ENCODE peak calls at places on chromosomes 5 and 9, in ten cellular contexts. T, Z, I, M, B, Y, H, W, F and D are unnamed samples.

GRCh38 chr9:129278391-129279237 is 100.6 kb upstream of the IER5L start:
- DNase-seq in H (no peak), B (no peak), Z (peak), F (peak), M (no peak), Y (peak), W (peak), T (peak), I (no peak), D (peak)

GRCh38 chr9:130051855-130052254 is 1.9 kb upstream of the GPR107 start:
- DNase-seq in M (no peak), Y (no peak), Z (no peak), I (no peak), B (no peak), F (no peak), T (no peak), H (no peak), W (no peak), D (peak)

GRCh38 chr5:177997319-177997670 is 1.3 kb upstream of the PROP1 start:
- DNase-seq in B (no peak), F (no peak), Y (no peak), Z (no peak), W (no peak), I (no peak), T (no peak), M (no peak), H (no peak), D (peak)

GRCh38 chr5:64594025-64594424 is 88.2 kb downstream of the RGS7BP start:
- DNase-seq in M (no peak), W (no peak), B (no peak), F (no peak), Y (no peak), T (no peak), H (no peak), Z (no peak), I (no peak), D (no peak)

GRCh38 chr5:7393921-7394799 is 1.8 kb upstream of the ADCY2 start:
- DNase-seq in H (no peak), B (no peak), Y (no peak), T (no peak), W (no peak), Z (no peak), F (no peak), M (no peak), I (no peak), D (no peak)

GRCh38 chr9:13817754-13818278 is 496.1 kb downstream of the NFIB start:
- DNase-seq in Y (no peak), M (no peak), T (no peak), H (no peak), B (no peak), F (peak), W (no peak), Z (no peak), I (no peak), D (no peak)

GRCh38 chr9:135375001-135375400 is 104.6 kb upstream of the PPP1R26 start:
- DNase-seq in M (no peak), W (no peak), Z (no peak), B (no peak), I (no peak), F (no peak), H (no peak), Y (no peak), T (no peak), D (no peak)

GRCh38 chr5:135382131-135382530 is 16.9 kb downstream of the MACROH2A1 start:
- DNase-seq in Y (no peak), W (no peak), F (no peak), H (no peak), Z (no peak), B (no peak), M (no peak), I (no peak), T (no peak), D (no peak)

DNA sequence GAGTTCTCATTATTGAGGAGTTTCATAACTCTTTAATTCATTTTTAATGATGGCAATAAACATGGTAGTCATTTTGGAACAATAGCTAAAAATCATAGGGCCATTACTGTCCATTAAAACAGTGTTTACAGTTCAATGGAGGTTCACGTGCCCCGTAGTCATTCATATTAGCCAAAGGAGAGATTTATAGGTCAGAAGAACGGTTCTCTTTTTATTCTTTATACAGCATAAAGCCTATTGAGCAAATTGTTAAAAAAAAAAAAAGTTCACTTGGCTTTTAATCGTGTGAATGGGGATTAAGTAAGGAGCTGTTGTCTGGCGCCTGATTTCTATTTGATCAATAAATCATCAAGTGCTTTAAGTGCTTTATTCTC is 69.1 kb upstream of the TBCA start:
- DNase-seq in Y (no peak), T (no peak), F (no peak), M (no peak), B (no peak), H (no peak), W (no peak), I (no peak), Z (no peak), D (no peak)
- H3K4me3 ChIP-seq in Y (peak), T (no peak), F (no peak), M (no peak), B (peak), H (no peak), W (no peak), I (no peak), Z (peak), D (no peak)

DNA sequence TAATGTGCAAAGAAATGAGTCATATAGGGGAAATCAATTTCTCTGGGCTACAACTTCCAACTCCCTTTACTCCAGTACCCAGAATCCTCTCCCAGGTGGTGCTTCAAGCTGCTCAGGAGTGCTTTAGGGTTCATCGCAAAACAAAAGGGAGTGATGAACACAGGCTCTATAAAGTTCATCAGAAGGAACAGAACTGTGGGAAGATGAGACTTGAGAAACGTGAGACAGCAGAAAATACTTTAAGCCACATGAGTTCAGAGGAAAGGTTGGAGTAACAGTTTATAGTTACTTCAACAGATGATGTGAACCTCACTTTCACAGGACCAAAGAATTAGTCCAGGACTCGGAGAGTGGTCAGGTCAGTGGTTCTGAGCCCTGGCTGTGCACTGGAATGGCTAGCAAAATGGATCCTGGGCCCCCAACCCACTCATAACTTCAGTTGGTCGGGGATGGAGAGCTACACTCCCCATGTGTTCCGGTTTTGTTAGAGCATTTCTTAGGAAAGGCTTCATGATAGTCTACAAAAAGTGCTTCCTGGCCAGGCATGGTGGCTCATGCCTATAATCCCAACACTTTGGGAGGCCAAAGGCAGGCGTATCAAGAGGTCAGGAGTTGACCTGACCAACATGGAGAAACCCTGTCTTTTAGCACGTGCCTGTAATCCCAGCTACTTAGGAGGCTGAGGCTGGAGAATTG is 4.3 kb downstream of the RPL12 start:
- DNase-seq in B (no peak), I (no peak), T (no peak), F (no peak), Z (no peak), W (no peak), M (no peak), Y (no peak), H (no peak), D (no peak)
- H3K27ac ChIP-seq in B (no peak), I (peak), T (no peak), F (no peak), Z (no peak), W (no peak), M (no peak), Y (no peak), H (no peak), D (no peak)

GRCh38 chr9:121584421-121584820 is 67.0 kb upstream of the DAB2IP start:
- DNase-seq in B (no peak), T (no peak), M (no peak), Z (no peak), H (no peak), I (no peak), Y (no peak), W (no peak), F (no peak), D (no peak)

GRCh38 chr9:121582641-121583040 is 68.8 kb upstream of the DAB2IP start:
- DNase-seq in M (no peak), Z (no peak), H (no peak), Y (no peak), T (no peak), F (no peak), B (no peak), I (no peak), W (no peak), D (no peak)

GRCh38 chr9:121577201-121577600 is 74.2 kb upstream of the DAB2IP start:
- DNase-seq in F (no peak), W (no peak), Y (no peak), M (no peak), T (no peak), Z (peak), I (no peak), B (peak), H (no peak), D (no peak)

GRCh38 chr9:121576281-121577075 is 75.0 kb upstream of the DAB2IP start:
- DNase-seq in M (no peak), T (no peak), I (no peak), H (no peak), F (no peak), W (no peak), B (no peak), Y (no peak), Z (no peak), D (no peak)

GRCh38 chr9:121581775-121582600 is 69.4 kb upstream of the DAB2IP start:
- DNase-seq in Z (peak), I (no peak), W (no peak), T (no peak), B (peak), F (no peak), H (no peak), M (no peak), Y (no peak), D (no peak)
- H3K4me3 ChIP-seq in Z (no peak), I (no peak), W (no peak), T (no peak), B (no peak), F (no peak), H (no peak), M (no peak), Y (no peak), D (no peak)

DNA sequence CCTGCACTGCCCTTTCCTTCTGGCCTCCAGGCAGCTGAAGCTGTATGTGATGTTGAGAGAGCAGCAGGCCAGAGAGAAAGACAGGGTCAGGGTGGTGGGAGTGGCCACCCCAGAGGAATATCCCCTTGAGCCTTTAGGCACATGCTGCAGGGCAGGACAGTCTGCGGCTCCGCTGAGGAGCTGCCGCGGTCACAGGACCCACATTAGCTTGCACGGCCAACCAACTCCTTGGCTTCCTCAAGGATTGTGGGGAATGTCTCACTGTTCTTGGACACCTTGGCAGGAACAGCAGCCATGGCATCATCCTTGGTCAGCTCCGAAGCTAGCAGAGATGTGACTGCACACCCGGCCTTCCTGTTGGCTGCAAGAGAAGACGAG is 27.8 kb downstream of the PCDHGC5 start:
- DNase-seq in Z (no peak), W (no peak), I (no peak), B (peak), H (no peak), F (no peak), T (no peak), Y (no peak), M (no peak), D (no peak)
- H3K27ac ChIP-seq in Z (peak), W (no peak), I (peak), B (peak), H (no peak), F (peak), T (no peak), Y (peak), M (no peak), D (no peak)

GRCh38 chr5:55624841-55625602 is 87.1 kb downstream of the SLC38A9 start:
- DNase-seq in T (no peak), W (no peak), Z (no peak), Y (no peak), H (no peak), F (no peak), I (no peak), M (no peak), B (no peak), D (no peak)
- H3K4me3 ChIP-seq in T (no peak), W (no peak), Z (no peak), Y (no peak), H (no peak), F (no peak), I (no peak), M (no peak), B (no peak), D (no peak)

GRCh38 chr5:1119312-1119831 is 7.5 kb upstream of the SLC12A7 start:
- DNase-seq in M (no peak), F (no peak), W (peak), I (no peak), Z (no peak), T (no peak), B (no peak), Y (no peak), H (no peak), D (no peak)

GRCh38 chr5:1118738-1119137 is 6.9 kb upstream of the SLC12A7 start:
- DNase-seq in M (no peak), F (peak), W (peak), Z (no peak), I (no peak), Y (no peak), B (no peak), T (no peak), H (no peak), D (no peak)

GRCh38 chr5:1116109-1116735 is 4.4 kb upstream of the SLC12A7 start:
- DNase-seq in Z (no peak), I (no peak), W (no peak), B (no peak), Y (no peak), M (no peak), H (no peak), F (no peak), T (no peak), D (no peak)

GRCh38 chr5:1116977-1117376 is 5.1 kb upstream of the SLC12A7 start:
- DNase-seq in T (no peak), F (no peak), H (no peak), B (no peak), Z (no peak), I (no peak), Y (no peak), W (no peak), M (no peak), D (no peak)

DNA sequence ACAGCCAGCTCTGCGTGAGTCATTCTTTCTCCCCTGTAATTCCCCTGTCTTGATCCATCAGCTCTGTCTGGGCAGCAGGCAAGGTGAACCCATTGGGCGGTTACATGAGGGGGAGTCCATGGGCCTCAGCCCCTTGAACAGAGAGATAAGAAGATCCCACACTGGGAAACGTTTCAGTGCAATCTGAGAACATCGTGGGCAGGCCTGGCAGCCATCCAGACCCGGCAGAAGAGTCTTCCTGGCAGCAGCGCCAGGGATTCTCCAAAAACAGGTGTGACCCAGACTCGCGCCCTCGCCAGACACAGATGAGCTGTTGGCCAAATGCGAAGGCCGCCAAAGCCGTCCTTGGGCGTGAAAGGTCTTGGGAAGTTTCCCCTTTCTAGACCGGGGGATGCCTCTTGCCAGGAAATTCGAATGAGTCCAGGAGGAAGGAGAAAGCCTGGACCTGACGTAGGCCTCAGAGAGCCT is 6.4 kb upstream of the SLC12A7 start:
- DNase-seq in H (no peak), Y (no peak), F (peak), Z (no peak), B (no peak), I (no peak), M (no peak), T (no peak), W (no peak), D (peak)
- H3K27ac ChIP-seq in H (no peak), Y (no peak), F (no peak), Z (peak), B (peak), I (no peak), M (no peak), T (no peak), W (peak), D (no peak)

GRCh38 chr9:132886358-132886725 is 7.6 kb downstream of the SPACA9 start:
- DNase-seq in I (no peak), F (no peak), T (no peak), Y (peak), M (no peak), Z (no peak), W (no peak), H (no peak), B (no peak), D (no peak)
- H3K4me3 ChIP-seq in I (no peak), F (no peak), T (no peak), Y (no peak), M (no peak), Z (no peak), W (no peak), H (no peak), B (no peak), D (no peak)

GRCh38 chr5:96141749-96142148 is 180.1 kb upstream of the ELL2 start:
- DNase-seq in B (no peak), W (no peak), I (no peak), H (no peak), M (no peak), Y (no peak), F (peak), T (no peak), Z (no peak), D (peak)
- H3K27ac ChIP-seq in B (no peak), W (peak), I (no peak), H (no peak), M (no peak), Y (no peak), F (no peak), T (no peak), Z (no peak), D (no peak)

GRCh38 chr9:137029058-137029922 is 1.3 kb upstream of the ABCA2 start:
- DNase-seq in Y (peak), I (no peak), F (peak), H (peak), W (peak), B (peak), Z (peak), T (peak), M (peak), D (peak)
- H3K4me3 ChIP-seq in Y (peak), I (no peak), F (no peak), H (peak), W (peak), B (peak), Z (peak), T (peak), M (peak), D (no peak)

GRCh38 chr9:128073260-128073886 is 5.3 kb downstream of the SLC25A25 start:
- DNase-seq in M (no peak), B (no peak), I (no peak), H (no peak), Z (no peak), Y (no peak), F (no peak), W (no peak), T (no peak), D (no peak)
- H3K27ac ChIP-seq in M (peak), B (peak), I (peak), H (no peak), Z (peak), Y (peak), F (peak), W (peak), T (peak), D (no peak)